ENCODE peak calls at places on chromosomes 3 and 15, in six cellular contexts. One of them, this sample, is unnamed.

GRCh38 chr15:80070840-80071239 is 11.4 kb downstream of the ZFAND6 start:
- DNase-seq in A549: peak
- DNase-seq in HepG2: peak
- DNase-seq in IMR-90: peak
- DNase-seq in GM12878: no peak
- DNase-seq in K562: no peak
- DNase-seq in this sample: no peak

GRCh38 chr3:100033184-100033583 is 81.1 kb downstream of the FILIP1L start:
- DNase-seq in K562: no peak
- DNase-seq in GM12878: no peak
- DNase-seq in A549: peak
- DNase-seq in IMR-90: peak
- DNase-seq in HepG2: no peak
- DNase-seq in this sample: no peak

GRCh38 chr3:129022114-129022994 is 21.2 kb downstream of the EFCC1 start:
- DNase-seq in GM12878: no peak
- DNase-seq in HepG2: no peak
- DNase-seq in IMR-90: peak
- DNase-seq in K562: peak
- DNase-seq in A549: no peak
- DNase-seq in this sample: no peak

GRCh38 chr15:38669160-38669505 is 104.5 kb upstream of the RASGRP1 start:
- DNase-seq in GM12878: no peak
- DNase-seq in IMR-90: no peak
- DNase-seq in HepG2: no peak
- DNase-seq in A549: no peak
- DNase-seq in K562: no peak
- DNase-seq in this sample: no peak

GRCh38 chr3:183492849-183493179 is 62.7 kb downstream of the KLHL6 start:
- DNase-seq in HepG2: no peak
- DNase-seq in GM12878: no peak
- DNase-seq in A549: no peak
- DNase-seq in K562: no peak
- DNase-seq in IMR-90: peak
- DNase-seq in this sample: no peak

GRCh38 chr3:13716540-13717221 is 163.2 kb downstream of the WNT7A start:
- DNase-seq in GM12878: no peak
- DNase-seq in K562: no peak
- DNase-seq in HepG2: no peak
- DNase-seq in A549: no peak
- DNase-seq in IMR-90: no peak
- DNase-seq in this sample: peak

GRCh38 chr15:98715401-98715800 is 67.1 kb downstream of the IGF1R start:
- DNase-seq in IMR-90: no peak
- DNase-seq in GM12878: no peak
- DNase-seq in A549: no peak
- DNase-seq in K562: no peak
- DNase-seq in HepG2: no peak
- DNase-seq in this sample: no peak

GRCh38 chr15:69305204-69305931 is 6.7 kb downstream of the PAQR5 start:
- DNase-seq in K562: peak
- DNase-seq in GM12878: no peak
- DNase-seq in HepG2: peak
- DNase-seq in A549: peak
- DNase-seq in IMR-90: peak
- DNase-seq in this sample: no peak

GRCh38 chr3:182523836-182524235 is 269.5 kb upstream of the ATP11B start:
- DNase-seq in A549: no peak
- DNase-seq in GM12878: no peak
- DNase-seq in K562: no peak
- DNase-seq in IMR-90: no peak
- DNase-seq in HepG2: no peak
- DNase-seq in this sample: no peak

GRCh38 chr15:63173116-63173470 is 15.8 kb upstream of the RPS27L start:
- DNase-seq in HepG2: no peak
- DNase-seq in K562: no peak
- DNase-seq in A549: no peak
- DNase-seq in GM12878: no peak
- DNase-seq in IMR-90: no peak
- DNase-seq in this sample: no peak

GRCh38 chr15:44069489-44069888 is 125.6 kb downstream of the FRMD5 start:
- DNase-seq in HepG2: no peak
- DNase-seq in IMR-90: no peak
- DNase-seq in K562: no peak
- DNase-seq in A549: no peak
- DNase-seq in GM12878: no peak
- DNase-seq in this sample: no peak

GRCh38 chr3:156259896-156260788 is 139.8 kb downstream of the KCNAB1 start:
- DNase-seq in A549: no peak
- DNase-seq in HepG2: no peak
- DNase-seq in IMR-90: no peak
- DNase-seq in K562: no peak
- DNase-seq in GM12878: no peak
- DNase-seq in this sample: no peak

GRCh38 chr3:139439278-139439677 is 37.0 kb downstream of the RBP2 start:
- DNase-seq in K562: no peak
- DNase-seq in HepG2: no peak
- DNase-seq in IMR-90: no peak
- DNase-seq in A549: no peak
- DNase-seq in GM12878: no peak
- DNase-seq in this sample: no peak

GRCh38 chr3:139430467-139430866 is 41.0 kb upstream of the COPB2 start:
- DNase-seq in IMR-90: no peak
- DNase-seq in GM12878: no peak
- DNase-seq in K562: no peak
- DNase-seq in A549: no peak
- DNase-seq in HepG2: no peak
- DNase-seq in this sample: no peak

GRCh38 chr3:139433089-139433488 is 43.2 kb downstream of the RBP2 start:
- DNase-seq in GM12878: no peak
- DNase-seq in IMR-90: no peak
- DNase-seq in K562: no peak
- DNase-seq in HepG2: no peak
- DNase-seq in A549: no peak
- DNase-seq in this sample: no peak

GRCh38 chr3:139434764-139435291 is 41.5 kb downstream of the RBP2 start:
- DNase-seq in IMR-90: peak
- DNase-seq in K562: no peak
- DNase-seq in A549: peak
- DNase-seq in HepG2: no peak
- DNase-seq in GM12878: no peak
- DNase-seq in this sample: no peak
- TF ChIP-seq BHLHE40 in IMR-90: no peak
- TF ChIP-seq BHLHE40 in K562: no peak
- TF ChIP-seq BHLHE40 in A549: no peak
- TF ChIP-seq BHLHE40 in HepG2: no peak
- TF ChIP-seq BHLHE40 in GM12878: no peak
- TF ChIP-seq BHLHE40 in this sample: no peak

DNA sequence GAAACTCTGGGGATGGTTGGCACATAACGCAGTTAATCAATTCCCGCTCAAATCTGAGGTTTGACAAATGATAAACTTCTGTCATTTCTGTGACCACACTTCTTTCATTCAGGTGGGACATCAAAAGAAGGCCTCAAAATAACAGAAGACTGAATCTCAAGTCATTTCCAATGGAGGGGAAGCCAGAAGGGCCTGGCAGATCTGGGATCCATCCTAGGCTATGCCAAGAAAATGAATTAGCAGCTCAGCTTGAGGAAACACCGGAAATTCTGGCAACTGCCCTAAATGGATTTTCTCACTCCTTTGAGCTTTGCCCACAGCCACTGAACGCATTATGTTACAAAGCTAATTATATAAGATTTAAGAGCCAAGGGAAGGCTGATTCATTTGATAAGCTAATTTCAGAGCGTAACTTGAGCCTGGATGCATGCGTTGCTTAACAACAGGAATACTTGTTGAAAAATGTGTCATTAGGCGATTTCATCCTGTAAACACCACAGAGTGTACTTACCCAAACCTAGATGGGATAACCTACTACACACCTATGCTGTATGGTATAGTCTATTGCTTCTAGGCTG is 47.1 kb downstream of the NR1D2 start:
- DNase-seq in K562: no peak
- DNase-seq in A549: no peak
- DNase-seq in HepG2: no peak
- DNase-seq in GM12878: no peak
- DNase-seq in IMR-90: peak
- DNase-seq in this sample: no peak
- TF ChIP-seq BHLHE40 in K562: no peak
- TF ChIP-seq BHLHE40 in A549: no peak
- TF ChIP-seq BHLHE40 in HepG2: no peak
- TF ChIP-seq BHLHE40 in GM12878: no peak
- TF ChIP-seq BHLHE40 in IMR-90: peak
- TF ChIP-seq BHLHE40 in this sample: no peak

GRCh38 chr3:189936210-189936609 is 184.5 kb downstream of the P3H2 start:
- DNase-seq in A549: no peak
- DNase-seq in GM12878: no peak
- DNase-seq in IMR-90: no peak
- DNase-seq in K562: no peak
- DNase-seq in HepG2: no peak
- DNase-seq in this sample: no peak

GRCh38 chr3:189941125-189941524 is 179.6 kb downstream of the P3H2 start:
- DNase-seq in A549: no peak
- DNase-seq in HepG2: peak
- DNase-seq in IMR-90: no peak
- DNase-seq in GM12878: no peak
- DNase-seq in K562: no peak
- DNase-seq in this sample: no peak

GRCh38 chr3:189942948-189943347 is 177.7 kb downstream of the P3H2 start:
- DNase-seq in GM12878: no peak
- DNase-seq in IMR-90: no peak
- DNase-seq in HepG2: no peak
- DNase-seq in K562: no peak
- DNase-seq in A549: no peak
- DNase-seq in this sample: no peak

GRCh38 chr3:189941679-189942078 is 179.0 kb downstream of the P3H2 start:
- DNase-seq in IMR-90: peak
- DNase-seq in K562: no peak
- DNase-seq in HepG2: peak
- DNase-seq in GM12878: no peak
- DNase-seq in A549: peak
- DNase-seq in this sample: no peak

DNA sequence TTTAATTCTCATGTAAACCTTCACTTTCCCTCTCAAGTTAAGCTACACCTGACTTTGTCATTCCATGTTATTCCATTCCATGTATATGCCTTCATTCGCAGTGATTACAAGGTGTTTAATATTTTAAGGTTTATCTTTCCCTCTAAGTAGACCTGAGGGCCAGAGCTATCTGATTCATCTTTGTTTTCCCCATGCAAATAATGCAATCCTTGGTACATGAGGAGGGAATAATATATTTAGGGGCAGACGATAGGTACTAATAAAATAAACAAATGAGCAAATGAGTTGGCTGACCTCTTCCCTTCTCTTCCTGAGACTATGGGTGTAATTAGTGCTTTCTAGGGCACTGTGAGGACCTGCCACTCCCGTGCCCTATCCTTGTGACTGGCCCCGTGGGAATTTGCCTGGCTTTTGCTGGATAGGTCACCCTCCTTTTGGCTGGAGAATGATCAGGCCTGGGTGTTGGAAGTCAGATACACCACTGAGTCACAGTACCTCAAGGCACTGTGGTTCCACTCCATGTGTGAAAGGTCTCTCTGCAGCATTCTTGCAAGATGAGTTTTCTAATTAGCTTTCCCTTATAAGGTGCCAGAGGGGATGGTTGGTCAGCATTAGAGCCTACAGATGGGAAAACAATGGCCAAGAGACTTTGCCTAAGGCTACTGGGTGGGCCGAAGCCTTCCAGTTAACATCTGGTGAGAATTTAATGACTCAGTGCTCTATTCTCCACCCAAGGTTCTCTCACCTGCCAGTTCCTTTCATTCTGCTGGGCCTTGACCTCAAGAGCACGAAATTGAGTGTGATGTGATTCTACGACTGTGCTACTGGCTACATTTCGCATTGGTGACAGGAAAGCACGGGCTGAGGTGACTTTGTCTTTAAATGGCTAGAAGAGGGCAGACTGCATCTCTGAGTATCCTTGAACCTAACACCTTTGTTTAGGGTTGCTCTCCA is 183.1 kb downstream of the P3H2 start:
- DNase-seq in HepG2: no peak
- DNase-seq in K562: no peak
- DNase-seq in A549: peak
- DNase-seq in GM12878: no peak
- DNase-seq in IMR-90: peak
- DNase-seq in this sample: no peak
- TF ChIP-seq BHLHE40 in HepG2: no peak
- TF ChIP-seq BHLHE40 in K562: no peak
- TF ChIP-seq BHLHE40 in A549: no peak
- TF ChIP-seq BHLHE40 in GM12878: no peak
- TF ChIP-seq BHLHE40 in IMR-90: peak
- TF ChIP-seq BHLHE40 in this sample: no peak

GRCh38 chr3:177180506-177180905 is 16.8 kb downstream of the TBL1XR1 start:
- DNase-seq in K562: no peak
- DNase-seq in HepG2: no peak
- DNase-seq in IMR-90: no peak
- DNase-seq in GM12878: no peak
- DNase-seq in A549: no peak
- DNase-seq in this sample: no peak

GRCh38 chr3:177182352-177182751 is 14.9 kb downstream of the TBL1XR1 start:
- DNase-seq in IMR-90: peak
- DNase-seq in K562: no peak
- DNase-seq in A549: no peak
- DNase-seq in HepG2: no peak
- DNase-seq in GM12878: no peak
- DNase-seq in this sample: no peak

GRCh38 chr3:177179281-177180067 is 17.8 kb downstream of the TBL1XR1 start:
- DNase-seq in A549: no peak
- DNase-seq in K562: no peak
- DNase-seq in HepG2: no peak
- DNase-seq in GM12878: no peak
- DNase-seq in IMR-90: no peak
- DNase-seq in this sample: no peak

GRCh38 chr3:177177670-177178295 is 19.5 kb downstream of the TBL1XR1 start:
- DNase-seq in IMR-90: no peak
- DNase-seq in HepG2: no peak
- DNase-seq in A549: no peak
- DNase-seq in K562: no peak
- DNase-seq in GM12878: no peak
- DNase-seq in this sample: no peak

DNA sequence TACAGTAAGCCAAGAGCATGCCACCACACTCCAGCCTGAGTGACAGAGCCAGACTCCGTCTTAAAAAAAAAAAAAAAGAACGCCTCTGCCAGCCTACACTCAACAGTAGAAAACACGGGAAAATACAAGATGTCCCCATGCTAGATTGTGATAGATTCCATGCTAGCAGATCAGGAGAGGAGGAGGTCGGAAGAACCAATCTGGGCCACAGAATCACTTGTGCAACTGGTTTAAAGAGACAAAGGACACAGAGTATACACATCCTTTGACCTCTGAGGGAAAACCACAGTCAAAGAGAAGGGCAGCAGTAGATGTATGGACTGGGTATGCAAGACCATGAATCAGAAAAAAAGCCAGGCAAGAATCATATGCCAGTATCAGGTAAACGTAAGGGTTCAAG is 15.9 kb downstream of the TBL1XR1 start:
- DNase-seq in HepG2: peak
- DNase-seq in IMR-90: no peak
- DNase-seq in K562: no peak
- DNase-seq in A549: no peak
- DNase-seq in GM12878: no peak
- DNase-seq in this sample: no peak
- TF ChIP-seq BHLHE40 in HepG2: no peak
- TF ChIP-seq BHLHE40 in IMR-90: no peak
- TF ChIP-seq BHLHE40 in K562: no peak
- TF ChIP-seq BHLHE40 in A549: no peak
- TF ChIP-seq BHLHE40 in GM12878: no peak
- TF ChIP-seq BHLHE40 in this sample: no peak

This sample was measured in HEK293T.